ENCODE peak calls at places on chromosomes 4 and X, in six cellular contexts. N is GM12891, R is GM12878, T is HepG2, Z is K562, B is H1. A is an unnamed sample.

GRCh38 chrX:132791725-132792124 is 166.7 kb downstream of the HS6ST2 start:
- DNase-seq in Z (no peak), T (no peak), B (no peak), N (no peak), R (no peak), A (no peak)

GRCh38 chr4:145587088-145587487 is 32.1 kb upstream of the MMAA start:
- DNase-seq in N (no peak), R (no peak), T (no peak), B (no peak), Z (no peak), A (no peak)

GRCh38 chrX:23783569-23784486 is 855 bp downstream of the SAT1 start:
- DNase-seq in T (no peak), B (no peak), N (no peak), R (no peak), Z (no peak), A (no peak)

GRCh38 chrX:118420462-118420861 is 74.6 kb downstream of the WDR44 start:
- DNase-seq in Z (no peak), N (no peak), B (no peak), R (no peak), T (no peak), A (no peak)

GRCh38 chrX:47608130-47608810 is 11.4 kb downstream of the SYN1 start:
- DNase-seq in R (no peak), B (no peak), Z (peak; percentile 74), N (no peak), T (no peak), A (no peak)

GRCh38 chr4:111475001-111475400 is 670.3 kb upstream of the FAM241A start:
- DNase-seq in B (peak; percentile 38), Z (no peak), N (no peak), T (peak; percentile 17), R (no peak), A (no peak)

GRCh38 chr4:143511906-143512305 is 1.6 kb upstream of the SMARCA5 start:
- DNase-seq in B (no peak), R (no peak), T (no peak), N (no peak), Z (no peak), A (no peak)

GRCh38 chrX:72243472-72243871 is 4.6 kb upstream of the ERCC6L start:
- DNase-seq in T (no peak), B (no peak), N (no peak), R (no peak), Z (peak; percentile 44), A (no peak)

GRCh38 chr4:11223261-11223660 is 205.4 kb downstream of the HS3ST1 start:
- DNase-seq in R (no peak), B (no peak), N (no peak), Z (no peak), T (no peak), A (no peak)

GRCh38 chrX:19760841-19761512 is 126.4 kb downstream of the SH3KBP1 start:
- DNase-seq in R (no peak), N (no peak), T (no peak), B (no peak), Z (no peak), A (no peak)

DNA sequence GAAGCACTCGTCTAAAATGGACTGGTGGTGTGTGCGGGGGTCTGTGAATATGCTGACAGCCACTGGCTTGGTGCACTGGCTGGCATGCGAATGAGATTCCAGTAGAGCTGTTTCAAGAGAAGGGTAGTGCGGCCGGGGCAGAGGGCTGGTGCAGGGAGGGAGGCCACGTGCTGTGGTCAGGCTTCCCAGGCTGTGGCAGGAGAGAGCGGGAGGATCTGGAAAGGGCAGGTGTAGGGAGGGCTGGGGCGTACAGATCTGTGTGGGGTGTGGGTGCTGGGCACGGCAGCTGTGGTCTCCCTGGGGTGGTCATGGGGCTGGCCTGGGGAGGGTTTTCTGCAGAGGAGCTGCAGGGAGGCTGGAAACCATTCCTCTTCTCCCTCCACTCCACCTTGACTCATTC is 30.2 kb downstream of the SORCS2 start:
- DNase-seq in R (no peak), T (no peak), B (no peak), Z (no peak), N (no peak), A (no peak)
- TF ChIP-seq TAF1 in R (no peak), T (no peak), B (no peak), Z (no peak), N (no peak), A (no peak)

DNA sequence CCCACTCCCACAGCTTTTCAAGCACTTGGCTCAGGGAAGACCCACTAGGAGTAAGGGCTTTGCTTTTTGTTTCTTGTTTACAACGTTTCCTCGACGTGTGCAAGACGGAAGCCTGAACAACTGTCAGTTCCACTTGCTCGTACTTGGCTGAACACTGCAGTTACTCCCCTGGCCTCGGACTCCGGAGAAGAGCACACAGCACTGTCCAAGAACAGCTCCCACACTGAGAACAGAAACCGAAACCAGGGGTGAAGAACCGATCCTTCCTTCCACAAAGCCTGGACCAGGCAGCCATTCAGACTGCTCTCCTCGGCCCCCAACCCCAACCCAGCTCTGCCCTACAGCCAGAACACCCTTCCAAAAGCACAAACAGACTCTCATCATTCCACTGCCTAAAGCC is 25.5 kb downstream of the IRF2 start:
- DNase-seq in N (peak; percentile 40), R (no peak), T (no peak), B (no peak), Z (no peak), A (no peak)
- TF ChIP-seq POLR2A in N (no peak), R (no peak), T (no peak), B (no peak), Z (no peak), A (no peak)

DNA sequence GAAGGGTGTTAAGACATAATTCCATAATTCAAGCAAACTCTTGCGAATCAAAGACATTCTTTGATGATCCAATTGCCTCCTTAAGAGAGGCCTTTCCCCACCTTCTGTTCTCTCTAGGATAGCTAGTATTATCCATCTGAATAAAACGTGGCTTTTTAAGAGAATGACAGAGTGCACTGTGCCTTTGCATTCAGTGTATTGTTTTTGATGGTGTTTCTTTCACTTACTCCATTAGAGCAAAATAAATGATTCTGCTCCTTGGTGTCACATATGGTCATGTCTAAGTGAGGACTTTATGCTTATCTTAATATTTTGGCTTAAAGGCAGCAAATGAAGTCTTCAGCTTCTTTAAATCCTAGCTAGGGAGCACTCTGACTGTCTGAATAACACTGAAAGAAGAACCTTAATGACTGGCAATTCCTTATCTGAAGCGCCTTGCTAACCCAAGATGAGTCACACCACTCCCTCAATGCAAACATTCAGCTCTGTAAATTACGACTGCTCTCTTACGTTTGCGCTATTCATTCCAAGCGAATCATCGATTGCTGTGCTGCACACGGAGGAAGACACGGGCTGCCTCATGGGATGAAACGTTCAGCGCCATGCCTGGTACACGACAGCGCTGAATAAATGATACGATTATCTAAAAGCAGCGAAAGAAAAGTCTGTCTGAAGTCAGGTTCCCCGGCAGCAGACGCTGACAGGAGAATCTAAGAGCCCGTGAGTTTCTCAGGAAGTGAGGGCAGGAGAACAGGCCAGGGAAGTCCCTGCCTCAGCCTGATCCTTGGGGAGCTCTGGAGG is 35.1 kb upstream of the GEMIN8 start:
- DNase-seq in B (no peak), T (no peak), Z (peak; percentile 85), R (no peak), N (no peak), A (no peak)
- TF ChIP-seq TAF1 in B (no peak), T (no peak), Z (peak; percentile 40), R (no peak), N (no peak), A (no peak)

DNA sequence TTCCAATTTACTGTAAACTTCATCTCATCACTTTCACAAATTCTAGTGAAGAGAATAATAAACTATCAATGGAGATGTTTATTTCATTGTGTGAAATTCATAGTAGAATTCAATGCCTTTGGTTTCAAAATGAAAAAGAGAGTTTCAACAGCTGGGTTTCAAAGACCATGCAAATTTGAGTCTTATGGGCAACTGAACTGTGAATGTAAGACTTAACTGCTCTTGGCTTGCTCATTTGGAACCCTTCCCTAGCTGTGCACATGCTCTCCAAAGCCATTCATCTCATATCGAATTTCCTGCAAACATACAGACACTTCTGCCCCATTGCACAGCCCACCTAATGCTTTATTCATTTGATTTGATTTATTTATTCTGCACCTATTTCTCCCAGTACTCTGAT is 154.5 kb downstream of the GRXCR1 start:
- DNase-seq in T (no peak), Z (no peak), B (no peak), N (no peak), R (no peak), A (no peak)
- TF ChIP-seq POLR2A in T (no peak), Z (no peak), B (no peak), N (no peak), R (no peak), A (no peak)

GRCh38 chrX:5810636-5811035 is 418.0 kb downstream of the NLGN4X start:
- DNase-seq in B (no peak), T (no peak), Z (no peak), R (no peak), N (no peak), A (no peak)
- TF ChIP-seq TAF1 in B (no peak), T (no peak), Z (no peak), R (no peak), N (no peak), A (no peak)

GRCh38 chr4:38856524-38857337 is at the start of gene TLR6:
- DNase-seq in N (no peak), T (peak; percentile 57), B (no peak), R (peak; percentile 91), Z (peak; percentile 68), A (peak; percentile 19)

GRCh38 chr4:38855466-38855865 is 1.2 kb downstream of the TLR6 start:
- DNase-seq in N (no peak), T (no peak), Z (no peak), R (no peak), B (no peak), A (no peak)

GRCh38 chr4:38858097-38858420 is 1.4 kb upstream of the TLR6 start:
- DNase-seq in B (no peak), N (no peak), R (no peak), Z (no peak), T (no peak), A (no peak)

GRCh38 chr4:38857354-38858096 is 908 bp upstream of the TLR6 start:
- DNase-seq in B (no peak), Z (peak; percentile 50), T (no peak), N (no peak), R (peak; percentile 82), A (no peak)

DNA sequence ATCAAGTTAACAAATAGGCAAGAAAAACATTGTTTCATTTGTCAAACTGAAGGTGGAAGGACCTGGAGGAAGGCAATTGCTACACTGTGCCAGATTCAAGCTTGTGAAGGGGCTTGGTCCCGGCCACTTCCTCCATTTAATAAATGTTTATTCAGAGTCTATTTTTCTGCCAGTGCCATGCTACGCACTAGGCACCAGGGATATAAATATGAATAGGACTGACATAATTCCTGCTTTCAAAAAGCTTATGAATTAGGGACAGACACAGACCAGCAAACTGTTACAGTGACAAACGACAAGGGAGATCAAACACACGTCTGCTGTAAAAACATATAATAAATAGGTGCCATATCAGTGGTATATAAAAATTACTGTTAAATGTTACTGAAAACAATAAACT is 571 bp downstream of the TLR6 start:
- DNase-seq in R (peak; percentile 40), N (no peak), Z (no peak), T (no peak), B (no peak), A (no peak)
- TF ChIP-seq POLR2A in R (peak; percentile 38), N (no peak), Z (no peak), T (no peak), B (no peak), A (no peak)